ENCODE peak calls at places on chromosome 19, in five cellular contexts. L, N, U, C and D are unnamed samples.

GRCh38 chr19:5718032-5718578 is 1.8 kb downstream of the LONP1 start:
- DNase-seq in L (no peak), N (no peak), U (peak; percentile 86), C (peak; percentile 77), D (no peak)

GRCh38 chr19:36420961-36421748 is 2.7 kb upstream of the ZFP82 start:
- DNase-seq in L (peak; percentile 51), N (peak; percentile 23), U (peak; percentile 28), C (peak; percentile 54), D (no peak)

GRCh38 chr19:50328257-50329145 is 676 bp downstream of the KCNC3 start:
- DNase-seq in L (no peak), N (no peak), U (no peak), C (no peak), D (no peak)

GRCh38 chr19:31491246-31491645 is 142.0 kb upstream of the TSHZ3 start:
- DNase-seq in L (no peak), N (no peak), U (no peak), C (no peak), D (no peak)

GRCh38 chr19:5587071-5587455 is 19.3 kb upstream of the TINCR start:
- DNase-seq in L (no peak), N (no peak), U (no peak), C (no peak), D (no peak)

GRCh38 chr19:35725216-35725861 is 7.5 kb downstream of the KMT2B start:
- DNase-seq in L (no peak), N (no peak), U (no peak), C (no peak), D (no peak)

GRCh38 chr19:8386990-8387389 is 3.2 kb upstream of the RAB11B start:
- DNase-seq in L (no peak), N (no peak), U (no peak), C (no peak), D (no peak)

GRCh38 chr19:7373862-7374261 is 25.1 kb downstream of the ARHGEF18 start:
- DNase-seq in L (no peak), N (no peak), U (peak; percentile 20), C (no peak), D (no peak)

GRCh38 chr19:29858000-29858596 is 46.3 kb downstream of the CCNE1 start:
- DNase-seq in L (no peak), N (no peak), U (no peak), C (peak; percentile 44), D (no peak)

GRCh38 chr19:43620061-43621001 is 902 bp upstream of the ZNF428 start:
- DNase-seq in L (peak; percentile 89), N (no peak), U (no peak), C (no peak), D (no peak)

GRCh38 chr19:33226550-33227241 is 1.0 kb upstream of the SLC7A10 start:
- DNase-seq in L (no peak), N (no peak), U (peak; percentile 15), C (no peak), D (no peak)

GRCh38 chr19:294341-294818 is 3.2 kb upstream of the PLPP2 start:
- DNase-seq in L (no peak), N (no peak), U (peak; percentile 18), C (no peak), D (no peak)

GRCh38 chr19:35596366-35596999 is 10.5 kb downstream of the PMIS2 start:
- DNase-seq in L (no peak), N (no peak), U (peak; percentile 14), C (no peak), D (no peak)

GRCh38 chr19:43950834-43951626 is at the start of gene ZNF221:
- DNase-seq in L (peak; percentile 95), N (peak; percentile 87), U (peak; percentile 99), C (peak; percentile 88), D (peak; percentile 49)

GRCh38 chr19:3094638-3095374 is 644 bp downstream of the GNA11 start:
- DNase-seq in L (no peak), N (no peak), U (peak; percentile 29), C (no peak), D (no peak)

GRCh38 chr19:44552324-44552723 is 22.8 kb upstream of the CEACAM20 start:
- DNase-seq in L (no peak), N (no peak), U (peak; percentile 23), C (peak; percentile 38), D (no peak)

GRCh38 chr19:16088351-16088984 is 12.2 kb downstream of the TPM4 start:
- DNase-seq in L (no peak), N (no peak), U (no peak), C (peak; percentile 58), D (no peak)

GRCh38 chr19:40147693-40148347 is 43.4 kb upstream of the MAP3K10 start:
- DNase-seq in L (peak; percentile 54), N (no peak), U (peak; percentile 79), C (peak; percentile 51), D (no peak)

GRCh38 chr19:5257155-5258045 is 83.2 kb downstream of the PTPRS start:
- DNase-seq in L (no peak), N (no peak), U (no peak), C (no peak), D (no peak)

GRCh38 chr19:57664269-57665127 is 4.2 kb upstream of the ZSCAN4 start:
- DNase-seq in L (peak; percentile 63), N (peak; percentile 66), U (peak; percentile 66), C (peak; percentile 87), D (no peak)

GRCh38 chr19:32018014-32018413 is 327.4 kb upstream of the ZNF507 start:
- DNase-seq in L (no peak), N (no peak), U (peak; percentile 37), C (peak; percentile 59), D (no peak)

GRCh38 chr19:10518444-10519361 is 1.5 kb upstream of the S1PR5 start:
- DNase-seq in L (no peak), N (no peak), U (no peak), C (no peak), D (no peak)

GRCh38 chr19:40565355-40565754 is 11.3 kb upstream of the SHKBP1 start:
- DNase-seq in L (no peak), N (no peak), U (no peak), C (no peak), D (no peak)

GRCh38 chr19:33438987-33439781 is 65.7 kb downstream of the CEBPG start:
- DNase-seq in L (peak; percentile 43), N (peak; percentile 10), U (no peak), C (no peak), D (no peak)

GRCh38 chr19:47469419-47469700 is 2.3 kb downstream of the SLC8A2 start:
- DNase-seq in L (no peak), N (no peak), U (no peak), C (no peak), D (no peak)

GRCh38 chr19:40314646-40315045 is 29.5 kb upstream of the AKT2 start:
- DNase-seq in L (no peak), N (no peak), U (no peak), C (no peak), D (no peak)

GRCh38 chr19:49591731-49592485 is 926 bp downstream of the PRR12 start:
- DNase-seq in L (no peak), N (peak; percentile 40), U (peak; percentile 66), C (peak; percentile 56), D (no peak)

GRCh38 chr19:51586103-51586728 is 15.1 kb downstream of the ZNF175 start:
- DNase-seq in L (no peak), N (no peak), U (no peak), C (no peak), D (no peak)
- H3K27ac ChIP-seq in L (no peak overlapping the region), N (no peak overlapping the region), U (no peak overlapping the region), C (no peak overlapping the region), D (no peak overlapping the region)

GRCh38 chr19:13350072-13350471 is 156.2 kb downstream of the CACNA1A start:
- DNase-seq in L (no peak), N (no peak), U (no peak), C (no peak), D (no peak)
- H3K27me3 ChIP-seq in L (peaks cover 1% of the 10 kb centered on the region), N (peaks cover 47% of the 10 kb centered on the region), U (no peaks in the 10 kb centered on the region), C (peaks cover 3% of the 10 kb centered on the region), D (peaks cover 3% of the 10 kb centered on the region)

GRCh38 chr19:13860679-13861391 is 16.1 kb upstream of the NANOS3 start:
- DNase-seq in L (no peak), N (no peak), U (no peak), C (no peak), D (no peak)

GRCh38 chr19:13864223-13864512 is 12.8 kb upstream of the NANOS3 start:
- DNase-seq in L (no peak), N (no peak), U (no peak), C (no peak), D (no peak)

GRCh38 chr19:13859361-13859880 is 17.5 kb upstream of the NANOS3 start:
- DNase-seq in L (no peak), N (no peak), U (peak; percentile 66), C (no peak), D (no peak)

GRCh38 chr19:13861714-13862531 is 15.0 kb upstream of the NANOS3 start:
- DNase-seq in L (peak; percentile 95), N (peak; percentile 94), U (peak; percentile 97), C (peak; percentile 92), D (peak; percentile 90)

GRCh38 chr19:13861392-13861713 is 15.6 kb upstream of the NANOS3 start:
- DNase-seq in L (no peak), N (no peak), U (no peak), C (no peak), D (no peak)
- H3K27ac ChIP-seq in L (peak overlapping the region; percentile 53), N (peak overlapping the region; percentile 97), U (peak overlapping the region; percentile 96), C (peak overlapping the region; percentile 9), D (peak overlapping the region; percentile 100)

GRCh38 chr19:55723491-55723890 is 14.7 kb downstream of the NLRP9 start:
- DNase-seq in L (no peak), N (no peak), U (no peak), C (no peak), D (no peak)
- H3K27me3 ChIP-seq in L (no peaks in the 10 kb centered on the region), N (peaks cover 65% of the 10 kb centered on the region), U (no peaks in the 10 kb centered on the region), C (peaks cover 10% of the 10 kb centered on the region), D (no peaks in the 10 kb centered on the region)

GRCh38 chr19:1365964-1366695 is 17.6 kb upstream of the NDUFS7 start:
- DNase-seq in L (no peak), N (no peak), U (no peak), C (no peak), D (no peak)
- H3K27ac ChIP-seq in L (no peak overlapping the region), N (no peak overlapping the region), U (no peak overlapping the region), C (no peak overlapping the region), D (no peak overlapping the region)